ENCODE peak calls at places on chromosomes 2 and 18, in eight cellular contexts. S is adrenal gland, T is cardiac muscle cell, B is PC-9, X is stomach, C is NB4, V is fibroblast of pulmonary artery, N is colonic mucosa. D is an unnamed sample.

GRCh38 chr18:33113421-33113820 is 327.1 kb downstream of the CCDC178 start:
- DNase-seq in S (no peak), T (no peak), B (no peak), X (no peak), C (no peak), V (no peak), N (no peak), D (no peak)

GRCh38 chr2:99680946-99681345 is 191.1 kb upstream of the REV1 start:
- DNase-seq in S (peak), T (no peak), B (no peak), X (no peak), C (peak), V (no peak), N (no peak), D (no peak)

GRCh38 chr18:363327-364115 is 95.7 kb upstream of the THOC1 start:
- DNase-seq in S (no peak), T (no peak), B (peak), X (no peak), C (peak), V (peak), N (no peak), D (no peak)

GRCh38 chr2:54503192-54503591 is 47.1 kb downstream of the SPTBN1 start:
- DNase-seq in S (no peak), T (peak), B (no peak), X (no peak), C (peak), V (peak), N (peak), D (no peak)

GRCh38 chr2:71551631-71551915 is 98.2 kb downstream of the DYSF start:
- DNase-seq in S (no peak), T (no peak), B (no peak), X (no peak), C (no peak), V (no peak), N (no peak), D (no peak)

GRCh38 chr2:226185613-226186211 is 613.9 kb downstream of the IRS1 start:
- DNase-seq in S (no peak), T (no peak), B (peak), X (no peak), C (peak), V (peak), N (no peak), D (no peak)

GRCh38 chr2:32450851-32451250 is 94.0 kb downstream of the BIRC6 start:
- DNase-seq in S (no peak), T (no peak), B (no peak), X (no peak), C (no peak), V (no peak), N (no peak), D (no peak)

GRCh38 chr2:17934721-17935120 is 56.3 kb downstream of the KCNS3 start:
- DNase-seq in S (no peak), T (no peak), B (peak), X (no peak), C (no peak), V (peak), N (no peak), D (no peak)

GRCh38 chr2:99066602-99067001 is 74.9 kb upstream of the C2orf15 start:
- DNase-seq in S (peak), T (peak), B (peak), X (peak), C (peak), V (peak), N (peak), D (peak)

GRCh38 chr2:214481204-214481603 is 70.3 kb downstream of the VWC2L start:
- DNase-seq in S (no peak), T (peak), B (no peak), X (no peak), C (no peak), V (peak), N (no peak), D (no peak)

GRCh38 chr2:73920577-73921545 is 5.8 kb upstream of the DGUOK start:
- DNase-seq in S (peak), T (peak), B (no peak), X (peak), C (peak), V (no peak), N (peak), D (no peak)

GRCh38 chr18:13712400-13713131 is 13.8 kb downstream of the FAM210A start:
- DNase-seq in S (no peak), T (peak), B (peak), X (no peak), C (no peak), V (no peak), N (no peak), D (no peak)

GRCh38 chr2:202768284-202768683 is 103.3 kb downstream of the ICA1L start:
- DNase-seq in S (no peak), T (no peak), B (no peak), X (no peak), C (no peak), V (no peak), N (no peak), D (no peak)

GRCh38 chr2:150133623-150134022 is 353.8 kb downstream of the RND3 start:
- DNase-seq in S (peak), T (no peak), B (peak), X (no peak), C (peak), V (peak), N (no peak), D (peak)

GRCh38 chr2:168622559-168622958 is 166.5 kb downstream of the CERS6 start:
- DNase-seq in S (no peak), T (no peak), B (no peak), X (no peak), C (no peak), V (no peak), N (no peak), D (no peak)
- H3K4me3 ChIP-seq in S (no peak), T (no peak), B (no peak), X (no peak), C (no peak), V (no peak), N (no peak), D (no peak)

DNA sequence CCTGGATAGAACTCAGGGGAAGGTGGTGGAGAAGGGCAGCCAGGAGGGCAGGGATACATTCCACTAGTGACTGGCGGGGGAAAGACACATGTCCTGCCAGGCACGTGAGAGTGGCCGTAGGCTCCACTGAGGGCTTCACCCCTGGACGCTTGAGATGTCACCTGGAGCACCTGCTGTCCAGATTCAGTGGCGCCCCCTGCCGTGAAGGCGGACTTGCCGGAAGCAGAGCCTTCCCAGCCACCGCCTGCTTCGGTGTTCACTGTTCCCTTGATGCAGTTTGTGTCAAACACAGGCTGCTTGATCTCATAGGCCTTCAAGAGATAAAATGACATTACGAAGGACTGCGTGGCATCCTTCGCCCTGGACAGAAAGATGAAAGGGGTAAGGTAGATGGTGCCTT is 335.3 kb downstream of the ZNF521 start:
- DNase-seq in S (no peak), T (no peak), B (no peak), X (no peak), C (no peak), V (no peak), N (no peak), D (no peak)
- TF ChIP-seq CTCF in S (no peak), T (no peak), B (no peak), X (no peak), C (no peak), V (no peak), N (no peak), D (peak)

GRCh38 chr2:30109856-30110255 is 37.0 kb upstream of the YPEL5 start:
- DNase-seq in S (no peak), T (no peak), B (peak), X (no peak), C (no peak), V (no peak), N (no peak), D (no peak)

GRCh38 chr2:30110773-30111172 is 36.0 kb upstream of the YPEL5 start:
- DNase-seq in S (no peak), T (no peak), B (no peak), X (no peak), C (no peak), V (no peak), N (no peak), D (no peak)

GRCh38 chr2:30108851-30109250 is 38.0 kb upstream of the YPEL5 start:
- DNase-seq in S (no peak), T (no peak), B (no peak), X (no peak), C (no peak), V (no peak), N (no peak), D (no peak)

GRCh38 chr2:30106543-30106942 is 40.3 kb upstream of the YPEL5 start:
- DNase-seq in S (peak), T (no peak), B (peak), X (no peak), C (no peak), V (peak), N (no peak), D (no peak)

GRCh38 chr2:30108192-30108591 is 38.6 kb upstream of the YPEL5 start:
- DNase-seq in S (no peak), T (no peak), B (no peak), X (no peak), C (peak), V (no peak), N (no peak), D (no peak)
- H3K4me3 ChIP-seq in S (no peak), T (no peak), B (no peak), X (no peak), C (no peak), V (no peak), N (no peak), D (no peak)

GRCh38 chr2:172674034-172674967 is 61.3 kb upstream of the RAPGEF4 start:
- DNase-seq in S (peak), T (peak), B (no peak), X (peak), C (no peak), V (peak), N (peak), D (no peak)
- TF ChIP-seq CTCF in S (peak), T (peak), B (no peak), X (no peak), C (no peak), V (peak), N (no peak), D (peak)

GRCh38 chr2:191316246-191316645 is 71.0 kb downstream of the MYO1B start:
- DNase-seq in S (no peak), T (no peak), B (no peak), X (no peak), C (no peak), V (no peak), N (no peak), D (no peak)

GRCh38 chr2:191318729-191319078 is 73.5 kb downstream of the MYO1B start:
- DNase-seq in S (no peak), T (peak), B (no peak), X (peak), C (peak), V (peak), N (peak), D (no peak)

GRCh38 chr2:191319181-191319580 is 74.0 kb downstream of the MYO1B start:
- DNase-seq in S (no peak), T (no peak), B (no peak), X (no peak), C (no peak), V (peak), N (no peak), D (no peak)

GRCh38 chr2:191320881-191321280 is 75.7 kb downstream of the MYO1B start:
- DNase-seq in S (no peak), T (peak), B (no peak), X (no peak), C (no peak), V (no peak), N (no peak), D (no peak)

GRCh38 chr2:191318037-191318728 is 73.0 kb downstream of the MYO1B start:
- DNase-seq in S (no peak), T (no peak), B (no peak), X (no peak), C (no peak), V (peak), N (peak), D (no peak)
- H3K4me3 ChIP-seq in S (no peak), T (no peak), B (no peak), X (no peak), C (no peak), V (no peak), N (no peak), D (no peak)

DNA sequence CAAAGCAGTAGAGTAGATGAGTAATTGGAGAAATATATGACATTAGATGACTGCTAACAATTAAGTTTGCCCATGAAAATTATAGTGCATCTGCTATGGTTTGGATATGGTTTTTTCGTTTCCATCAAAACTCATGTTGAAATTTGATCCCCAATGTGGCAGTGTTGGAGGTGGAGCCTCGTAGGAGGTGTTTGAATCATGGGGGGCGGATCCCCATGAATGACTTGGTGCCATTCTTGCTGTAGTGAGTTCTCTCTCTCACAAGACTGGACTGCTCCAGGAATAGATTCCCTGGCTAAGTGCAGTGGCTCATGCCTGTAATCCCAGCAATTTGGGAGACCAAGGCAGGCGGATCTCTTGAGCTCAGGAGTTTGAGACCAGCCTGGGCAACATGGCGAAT is 9.7 kb upstream of the CUL3 start:
- DNase-seq in S (no peak), T (no peak), B (no peak), X (no peak), C (no peak), V (no peak), N (no peak), D (no peak)
- TF ChIP-seq CTCF in S (no peak), T (no peak), B (no peak), X (no peak), C (no peak), V (no peak), N (no peak), D (no peak)

DNA sequence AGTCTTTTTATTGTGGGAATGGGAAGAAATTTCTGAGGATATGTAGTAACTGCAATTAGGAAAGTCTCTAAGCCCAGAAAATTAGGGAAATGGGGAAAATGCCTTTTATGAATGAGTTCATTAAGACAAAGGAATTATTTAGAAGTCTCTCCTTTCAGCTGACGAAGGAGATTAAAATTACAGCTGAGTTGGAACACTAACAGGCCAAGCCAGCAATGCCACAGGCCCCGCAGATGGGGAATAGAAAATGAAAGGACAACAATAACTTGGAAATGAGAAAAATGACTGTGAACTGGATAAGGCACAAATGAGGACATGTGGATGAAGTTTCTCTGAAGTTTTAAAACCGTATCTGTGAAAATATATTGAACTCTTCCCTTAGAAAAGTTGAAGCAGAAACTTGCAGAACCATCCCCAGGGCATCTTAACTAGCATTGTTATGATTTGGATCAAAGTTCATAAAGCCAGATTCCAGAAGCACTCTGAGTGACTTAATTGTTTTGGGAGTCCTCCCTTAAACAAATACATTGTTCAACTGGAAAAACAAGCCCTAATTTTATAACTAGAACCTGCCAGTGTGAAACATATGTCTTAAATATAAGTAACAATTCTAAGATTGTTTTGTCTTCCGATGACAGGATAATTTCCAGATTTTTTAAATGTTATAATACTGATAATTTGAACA is 51.3 kb downstream of the C2orf76 start:
- DNase-seq in S (no peak), T (no peak), B (peak), X (no peak), C (no peak), V (no peak), N (no peak), D (no peak)
- H3K4me3 ChIP-seq in S (no peak), T (no peak), B (no peak), X (no peak), C (no peak), V (no peak), N (no peak), D (no peak)

D was measured in GM12864.